ENCODE peak calls at places on chromosome 18, in seven cellular contexts. Z is hepatocyte, U is neural progenitor cell, T is K562, S is endothelial cell of umbilical vein, W is PC-9, L is mammary epithelial cell. Q is an unnamed sample.

GRCh38 chr18:79899609-79900435 is 51.6 kb downstream of the SLC66A2 start:
- DNase-seq in Z (no peak), U (no peak), T (no peak), S (no peak), W (no peak), L (no peak), Q (no peak)

GRCh38 chr18:64409511-64409910 is 260.6 kb upstream of the LINC00305 start:
- DNase-seq in Z (peak; percentile 56), U (peak; percentile 57), T (no peak), S (peak; percentile 5), W (no peak), L (no peak), Q (peak; percentile 55)

GRCh38 chr18:59959079-59959478 is 59.3 kb downstream of the PMAIP1 start:
- DNase-seq in Z (no peak), U (no peak), T (no peak), S (no peak), W (no peak), L (no peak), Q (no peak)

GRCh38 chr18:55634545-55634944 is 46.6 kb upstream of the TCF4 start:
- DNase-seq in Z (no peak), U (no peak), T (no peak), S (peak; percentile 3), W (peak; percentile 62), L (peak; percentile 85), Q (peak; percentile 91)

GRCh38 chr18:6759579-6759978 is 30.1 kb downstream of the ARHGAP28 start:
- DNase-seq in Z (no peak), U (no peak), T (no peak), S (no peak), W (no peak), L (no peak), Q (no peak)

GRCh38 chr18:55105873-55106272 is 146.6 kb upstream of the CCDC68 start:
- DNase-seq in Z (no peak), U (no peak), T (no peak), S (no peak), W (no peak), L (no peak), Q (no peak)

GRCh38 chr18:63131106-63131943 is 188.2 kb downstream of the BCL2 start:
- DNase-seq in Z (peak; percentile 68), U (peak; percentile 64), T (peak; percentile 36), S (peak; percentile 52), W (no peak), L (peak; percentile 32), Q (peak; percentile 61)

GRCh38 chr18:54239091-54239490 is 14.6 kb upstream of the MBD2 start:
- DNase-seq in Z (no peak), U (no peak), T (no peak), S (no peak), W (no peak), L (no peak), Q (no peak)

GRCh38 chr18:79883461-79884295 is 67.8 kb downstream of the SLC66A2 start:
- DNase-seq in Z (no peak), U (no peak), T (no peak), S (no peak), W (no peak), L (no peak), Q (no peak)

GRCh38 chr18:22650247-22650646 is 232.5 kb upstream of the CTAGE1 start:
- DNase-seq in Z (no peak), U (no peak), T (no peak), S (no peak), W (no peak), L (peak; percentile 5), Q (no peak)

GRCh38 chr18:59140287-59140885 is 702 bp downstream of the SEC11C start:
- DNase-seq in Z (peak; percentile 69), U (peak; percentile 64), T (peak; percentile 17), S (peak; percentile 42), W (peak; percentile 37), L (peak; percentile 48), Q (peak; percentile 52)

GRCh38 chr18:21484851-21485636 is 115.5 kb downstream of the ESCO1 start:
- DNase-seq in Z (no peak), U (no peak), T (no peak), S (peak; percentile 83), W (no peak), L (peak; percentile 26), Q (peak; percentile 66)

DNA sequence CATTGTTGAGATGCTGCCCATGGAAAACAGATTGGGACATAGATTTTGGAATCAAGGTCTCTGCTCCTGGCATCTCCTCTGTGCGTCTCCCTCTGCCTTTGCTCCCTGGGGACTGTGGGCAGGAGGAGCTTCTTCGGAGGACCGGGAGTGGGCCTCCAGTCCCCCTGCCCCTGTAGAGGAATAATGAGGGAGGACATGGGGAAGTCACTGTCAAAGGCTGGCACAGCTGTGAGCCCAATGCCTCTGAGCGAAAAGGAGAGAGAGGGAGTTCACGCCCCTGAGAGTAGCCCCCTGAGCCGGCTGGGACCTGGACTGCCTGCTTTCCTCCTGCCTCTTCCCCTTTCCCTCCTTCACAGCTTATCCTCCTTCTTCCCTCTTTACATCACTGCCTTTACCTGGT is 195.0 kb downstream of the LOXHD1 start:
- DNase-seq in Z (no peak), U (no peak), T (no peak), S (no peak), W (no peak), L (no peak), Q (no peak)
- TF ChIP-seq CTCF in Z (no peak), U (no peak), T (no peak), S (no peak), W (no peak), L (no peak), Q (no peak)

GRCh38 chr18:77251730-77252050 is 2.0 kb downstream of the GALR1 start:
- DNase-seq in Z (no peak), U (no peak), T (no peak), S (no peak), W (no peak), L (no peak), Q (no peak)

GRCh38 chr18:77250501-77250925 is 865 bp downstream of the GALR1 start:
- DNase-seq in Z (no peak), U (peak; percentile 45), T (no peak), S (no peak), W (no peak), L (no peak), Q (no peak)

GRCh38 chr18:77249583-77250500 is at the start of gene GALR1:
- DNase-seq in Z (no peak), U (peak; percentile 77), T (no peak), S (no peak), W (no peak), L (peak; percentile 8), Q (no peak)

GRCh38 chr18:77250926-77251729 is 1.5 kb downstream of the GALR1 start:
- DNase-seq in Z (no peak), U (peak; percentile 73), T (no peak), S (no peak), W (no peak), L (no peak), Q (no peak)

DNA sequence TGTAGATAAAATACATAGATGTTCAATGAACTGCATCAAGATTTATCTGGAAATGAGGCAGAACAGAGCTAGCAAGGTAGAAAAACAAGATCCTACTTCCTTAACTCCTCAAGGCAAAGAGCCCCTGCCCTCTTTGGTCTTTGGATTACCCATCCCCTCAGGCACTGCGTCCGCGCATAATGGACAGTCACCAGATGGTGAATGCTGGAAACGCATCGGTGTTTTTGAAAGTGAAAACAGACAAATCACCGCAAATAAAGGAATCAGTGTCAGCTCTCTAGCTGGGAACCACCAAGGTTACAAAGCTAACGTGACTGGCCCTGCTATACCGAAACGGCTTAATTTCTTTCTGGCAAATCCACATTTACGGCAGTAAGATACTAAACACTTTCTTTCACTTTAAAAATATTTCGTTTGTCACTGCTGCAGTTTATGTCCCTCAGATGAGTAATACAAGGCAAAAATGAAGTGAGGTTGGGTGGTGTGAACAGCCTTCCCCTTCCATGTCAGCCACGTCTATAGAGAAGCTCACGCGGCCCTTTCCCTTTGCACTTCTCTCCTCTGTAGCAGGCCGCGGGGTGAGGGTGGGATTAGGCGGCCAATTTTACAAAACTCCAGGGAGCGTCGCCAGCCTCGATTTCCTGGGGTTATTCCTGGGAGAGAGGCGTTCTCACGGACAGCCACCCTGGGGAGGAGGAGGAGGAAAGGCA is 620 bp upstream of the GALR1 start:
- DNase-seq in Z (no peak), U (peak; percentile 44), T (no peak), S (no peak), W (no peak), L (no peak), Q (no peak)
- TF ChIP-seq EZH2 in Z (peak; percentile 33), U (peak; percentile 9), T (no peak), S (no peak), W (no peak), L (peak; percentile 87), Q (no peak)

GRCh38 chr18:3596324-3597158 is 146.6 kb downstream of the TGIF1 start:
- DNase-seq in Z (peak; percentile 54), U (peak; percentile 47), T (peak; percentile 98), S (peak; percentile 76), W (peak; percentile 79), L (peak; percentile 31), Q (peak; percentile 75)

GRCh38 chr18:3593904-3594759 is 144.2 kb downstream of the TGIF1 start:
- DNase-seq in Z (peak; percentile 92), U (peak; percentile 94), T (peak; percentile 97), S (peak; percentile 98), W (peak; percentile 93), L (peak; percentile 87), Q (peak; percentile 94)

GRCh38 chr18:3594760-3595241 is 144.8 kb downstream of the TGIF1 start:
- DNase-seq in Z (peak; percentile 46), U (peak; percentile 52), T (peak; percentile 62), S (no peak), W (peak; percentile 49), L (peak; percentile 68), Q (peak; percentile 54)

GRCh38 chr18:3597159-3597977 is 147.4 kb downstream of the TGIF1 start:
- DNase-seq in Z (no peak), U (no peak), T (no peak), S (no peak), W (no peak), L (no peak), Q (no peak)

DNA sequence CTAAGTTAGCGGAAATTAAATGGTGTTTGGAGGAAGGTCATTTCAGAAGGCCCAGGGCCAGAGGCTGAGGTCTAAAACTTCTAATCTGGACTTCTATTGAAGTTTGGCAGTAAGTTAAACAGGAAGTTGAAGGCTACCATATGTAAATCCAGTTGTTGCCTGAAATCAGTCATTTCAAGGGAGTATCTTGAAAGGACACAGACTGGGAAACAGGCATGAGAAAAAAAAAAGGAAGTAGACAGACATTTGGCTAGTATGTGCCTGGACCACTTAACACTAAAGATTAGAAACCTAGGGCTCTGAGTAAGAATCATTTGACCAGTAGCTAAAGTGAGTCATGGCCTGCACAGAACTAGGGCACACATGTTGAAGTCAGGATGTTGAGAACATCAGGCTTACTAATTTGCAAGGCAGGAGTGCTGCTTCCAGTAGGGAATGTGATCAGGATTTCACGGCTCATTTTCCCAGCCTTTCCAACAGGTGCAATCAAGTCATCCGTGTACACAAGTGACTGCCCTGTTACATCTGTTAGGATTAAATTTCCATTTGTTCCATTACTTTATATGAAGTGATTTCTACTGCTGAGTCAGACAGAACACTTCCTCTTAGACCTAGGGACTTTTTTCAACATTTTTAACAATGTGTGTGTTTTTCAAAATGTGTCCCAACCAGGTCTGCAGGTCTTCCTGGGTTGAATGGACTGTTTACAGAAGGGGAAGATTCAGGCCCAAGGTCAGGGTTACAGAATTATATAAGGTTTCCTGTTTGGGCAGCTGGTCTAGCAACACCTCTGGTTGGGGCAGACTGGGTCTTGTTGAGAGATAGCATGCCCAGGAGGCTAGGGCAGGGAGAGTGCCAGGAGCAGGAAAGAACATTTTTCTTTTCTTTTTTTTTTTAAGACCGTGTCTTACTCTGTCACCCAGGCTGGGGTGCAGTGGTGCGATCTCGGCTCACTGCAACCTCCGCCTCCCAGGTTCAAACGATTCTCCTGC is 145.6 kb downstream of the TGIF1 start:
- DNase-seq in Z (peak; percentile 67), U (no peak), T (peak; percentile 86), S (peak; percentile 98), W (peak; percentile 99), L (peak; percentile 95), Q (peak; percentile 42)
- H3K4me1 ChIP-seq in Z (peaks cover 41% of the 10 kb centered on the region), U (peaks cover 55% of the 10 kb centered on the region), T (peaks cover 53% of the 10 kb centered on the region), S (peaks cover 48% of the 10 kb centered on the region), W (peaks cover 67% of the 10 kb centered on the region), L (peaks cover 49% of the 10 kb centered on the region), Q (peaks cover 54% of the 10 kb centered on the region)

GRCh38 chr18:8812631-8813030 is 107.3 kb downstream of the MTCL1 start:
- DNase-seq in Z (no peak), U (no peak), T (no peak), S (no peak), W (no peak), L (no peak), Q (no peak)
- TF ChIP-seq CTCF in Z (no peak), U (no peak), T (no peak), S (no peak), W (no peak), L (no peak), Q (no peak)